ENCODE peak calls at places on chromosomes 7 and 10, in ten cellular contexts. C, O, B, Z, Q, N, R, U, L and I are unnamed samples.

GRCh38 chr7:118777308-118777707 is 552.8 kb downstream of the ANKRD7 start:
- DNase-seq in C (no peak), N (no peak), Q (no peak), R (no peak), O (no peak), L (no peak), Z (no peak), U (no peak), B (no peak), I (no peak)

GRCh38 chr7:88615336-88615735 is 144.2 kb upstream of the ZNF804B start:
- DNase-seq in N (no peak), R (no peak), L (no peak), U (no peak), O (no peak), Z (no peak), B (no peak), Q (no peak), C (no peak), I (no peak)

GRCh38 chr10:103661198-103661950 is 167.9 kb downstream of the NEURL1 start:
- DNase-seq in B (peak; percentile 71), L (peak; percentile 44), Q (no peak), Z (peak; percentile 84), R (peak; percentile 77), N (peak; percentile 88), O (peak; percentile 35), C (no peak), U (peak; percentile 86), I (no peak)

GRCh38 chr7:41280491-41280890 is 422.4 kb downstream of the INHBA start:
- DNase-seq in N (no peak), Z (no peak), O (no peak), B (no peak), R (no peak), C (no peak), L (no peak), Q (no peak), U (no peak), I (no peak)

GRCh38 chr7:150980663-150981062 is 2.5 kb upstream of the KCNH2 start:
- DNase-seq in B (no peak), C (no peak), O (no peak), Q (no peak), R (no peak), N (no peak), Z (no peak), L (no peak), U (no peak), I (no peak)

GRCh38 chr7:133904766-133905165 is 222.4 kb upstream of the LRGUK start:
- DNase-seq in Q (no peak), Z (no peak), U (no peak), C (no peak), N (no peak), L (no peak), O (no peak), B (no peak), R (no peak), I (no peak)

GRCh38 chr10:97888641-97889262 is 39.1 kb downstream of the GOLGA7B start:
- DNase-seq in B (no peak), Q (peak; percentile 86), R (peak; percentile 19), Z (peak; percentile 56), O (peak; percentile 83), U (no peak), L (no peak), C (peak; percentile 58), N (no peak), I (no peak)

GRCh38 chr7:77538186-77538907 is 1.3 kb downstream of the PTPN12 start:
- DNase-seq in B (peak; percentile 93), L (no peak), C (peak; percentile 90), Q (peak; percentile 92), N (peak; percentile 91), O (peak; percentile 89), R (peak; percentile 89), Z (peak; percentile 93), U (no peak), I (peak; percentile 41)

GRCh38 chr7:45460379-45460778 is 113.8 kb upstream of the ADCY1 start:
- DNase-seq in Q (no peak), L (no peak), O (no peak), Z (no peak), B (no peak), C (no peak), N (no peak), U (no peak), R (no peak), I (no peak)

GRCh38 chr10:6838118-6838517 is 258.0 kb upstream of the PRKCQ start:
- DNase-seq in Z (no peak), N (no peak), U (peak; percentile 19), O (peak; percentile 9), B (no peak), R (no peak), C (no peak), L (no peak), Q (no peak), I (peak; percentile 9)

DNA sequence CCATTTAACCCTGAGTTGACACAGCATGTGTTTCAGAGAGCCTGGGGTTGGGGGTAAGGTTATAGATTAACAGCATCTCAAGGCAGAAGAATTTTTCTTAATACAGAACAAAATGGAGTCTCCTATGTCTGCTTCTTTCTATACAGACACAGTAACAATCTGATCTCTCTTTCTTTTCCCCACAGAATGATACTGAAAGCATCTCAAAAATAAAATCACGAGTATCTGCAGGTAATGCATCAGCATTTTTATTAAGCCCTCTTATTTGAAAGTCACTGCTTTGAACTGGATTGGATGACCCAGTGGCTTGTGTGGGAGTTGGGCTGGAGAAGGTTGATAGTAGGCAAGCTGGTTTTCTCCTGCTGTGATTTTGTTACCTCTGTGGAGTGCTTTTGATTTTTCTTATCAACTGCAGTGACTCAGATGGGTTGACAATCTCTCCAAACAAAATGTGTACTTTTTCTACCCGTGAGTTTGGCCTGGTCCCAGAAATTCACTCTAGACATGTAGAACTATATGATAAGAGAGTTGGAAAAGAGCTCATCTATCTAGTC is 253.5 kb upstream of the PRKCQ start:
- DNase-seq in O (no peak), C (no peak), U (no peak), R (no peak), L (no peak), N (no peak), Z (no peak), Q (no peak), B (no peak), I (no peak)
- H3K4me3 ChIP-seq in O (no peak overlapping the region), C (no peak overlapping the region), U (no peak overlapping the region), R (no peak overlapping the region), L (no peak overlapping the region), N (no peak overlapping the region), Z (no peak overlapping the region), Q (no peak overlapping the region), B (no peak overlapping the region), I (no peak overlapping the region)

GRCh38 chr7:76316984-76317781 is 14.7 kb downstream of the HSPB1 start:
- DNase-seq in C (no peak), O (no peak), L (no peak), Q (no peak), Z (no peak), R (no peak), B (no peak), U (no peak), N (no peak), I (no peak)

GRCh38 chr7:76317782-76318487 is 15.5 kb downstream of the HSPB1 start:
- DNase-seq in U (peak; percentile 98), B (peak; percentile 97), R (peak; percentile 98), Z (peak; percentile 97), Q (peak; percentile 99), C (peak; percentile 92), N (peak; percentile 98), O (peak; percentile 99), L (peak; percentile 97), I (peak; percentile 99)

GRCh38 chr7:76318488-76319353 is 16.2 kb downstream of the HSPB1 start:
- DNase-seq in Q (peak; percentile 95), L (peak; percentile 62), N (peak; percentile 70), R (peak; percentile 86), C (no peak), Z (peak; percentile 88), B (peak; percentile 89), U (peak; percentile 55), O (peak; percentile 95), I (peak; percentile 94)

GRCh38 chr7:76314042-76314721 is 11.7 kb downstream of the HSPB1 start:
- DNase-seq in L (peak; percentile 96), N (peak; percentile 96), O (peak; percentile 96), Q (peak; percentile 92), B (peak; percentile 98), U (peak; percentile 96), Z (peak; percentile 91), R (peak; percentile 98), C (peak; percentile 88), I (peak; percentile 96)

DNA sequence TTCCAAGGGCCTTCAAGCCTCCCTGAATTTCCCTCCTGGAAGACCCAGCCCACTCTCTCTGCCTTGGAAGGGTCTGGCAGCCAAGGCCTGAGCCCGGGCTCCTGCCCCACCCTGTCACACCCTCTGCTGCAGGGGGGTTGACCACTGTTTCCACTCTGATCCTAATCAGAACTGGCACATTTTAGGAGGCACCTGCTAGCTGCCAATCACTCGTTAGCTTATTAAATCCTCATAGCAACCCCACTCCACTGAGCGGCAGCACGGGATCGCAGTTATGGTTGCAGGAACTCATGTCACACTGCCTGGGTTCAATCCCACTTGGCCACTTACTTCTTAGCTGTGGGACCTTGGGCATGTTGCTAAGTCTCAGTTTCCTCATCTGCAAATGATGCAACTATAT is 12.9 kb downstream of the HSPB1 start:
- DNase-seq in U (no peak), Q (no peak), L (no peak), B (peak; percentile 25), N (no peak), R (peak; percentile 20), Z (no peak), C (no peak), O (no peak), I (no peak)
- TF ChIP-seq CTCF in U (no peak), Q (no peak), L (no peak), B (no peak), N (no peak), R (no peak), Z (no peak), C (no peak), O (no peak), I (no peak)

DNA sequence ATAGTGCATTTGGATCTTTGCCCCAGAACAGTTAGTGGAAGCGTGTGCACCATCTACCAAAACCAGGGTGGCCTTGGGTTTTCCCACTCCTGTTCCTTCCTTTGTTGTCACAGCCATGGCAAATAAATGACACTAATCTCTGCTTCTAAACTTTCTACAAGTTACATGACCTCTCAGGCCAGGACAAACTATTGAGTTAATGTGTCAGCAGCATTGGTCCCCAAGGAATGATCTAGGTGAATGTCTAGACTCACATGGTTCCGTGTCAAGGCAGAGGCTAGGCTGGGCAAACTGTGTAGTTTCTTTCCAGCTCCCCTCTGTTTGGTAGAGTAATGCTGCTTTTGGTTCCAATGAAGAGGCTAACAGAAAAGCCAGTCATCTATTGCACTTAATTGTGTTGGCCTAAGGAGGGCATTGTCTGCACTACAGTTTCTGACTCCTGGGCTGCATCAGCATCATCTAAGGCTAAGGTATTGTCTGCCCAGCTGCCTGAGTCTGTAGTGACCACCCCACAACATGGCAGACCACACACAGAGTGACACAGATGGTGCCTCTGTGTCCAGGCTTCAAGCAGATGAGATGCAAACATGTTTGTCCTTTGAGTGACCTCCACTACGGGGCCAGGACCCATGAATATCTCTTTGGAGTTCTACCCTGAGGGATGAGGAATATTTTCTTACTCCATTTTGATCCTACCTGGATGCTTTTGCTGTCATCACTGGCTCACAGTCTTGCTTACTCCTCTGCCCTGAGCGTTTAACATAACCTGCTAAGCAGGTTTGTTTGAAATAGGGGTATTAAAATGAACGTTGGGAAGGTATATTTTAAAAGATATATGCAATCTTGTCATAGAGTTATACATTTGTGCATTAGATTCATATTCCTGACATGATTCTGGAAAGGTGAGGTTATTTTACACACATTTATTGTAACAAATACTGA is 1.7 kb downstream of the CYP3A4 start:
- DNase-seq in Z (no peak), B (no peak), C (no peak), L (no peak), N (no peak), Q (no peak), U (no peak), R (no peak), O (no peak), I (no peak)
- H3K4me3 ChIP-seq in Z (no peak overlapping the region), B (no peak overlapping the region), C (no peak overlapping the region), L (no peak overlapping the region), N (no peak overlapping the region), Q (no peak overlapping the region), U (no peak overlapping the region), R (no peak overlapping the region), O (no peak overlapping the region), I (no peak overlapping the region)

GRCh38 chr7:54996391-54996790 is 22.4 kb upstream of the EGFR start:
- DNase-seq in C (no peak), R (no peak), Q (no peak), N (no peak), O (no peak), B (no peak), Z (no peak), U (no peak), L (no peak), I (no peak)
- TF ChIP-seq CTCF in C (no peak), R (no peak), Q (no peak), N (no peak), O (no peak), B (no peak), Z (no peak), U (no peak), L (no peak), I (no peak)